ENCODE peak calls at places on chromosome 18, in five cellular contexts. Z, E, O, F and T are unnamed samples.
A peak's percentile ranks its signal among the peaks of the same experiment; 100 is the strongest.

GRCh38 chr18:24814521-24814920 is 354.1 kb downstream of the HRH4 start:
- DNase-seq in F (no peak), Z (no peak), E (no peak), O (no peak), T (no peak)

GRCh38 chr18:45998244-45998643 is 31.1 kb upstream of the EPG5 start:
- DNase-seq in Z (no peak), F (no peak), E (peak; percentile 66), O (no peak), T (no peak)

GRCh38 chr18:23032030-23032582 is 99.0 kb downstream of the RBBP8 start:
- DNase-seq in Z (no peak), F (no peak), O (no peak), E (no peak), T (no peak)

GRCh38 chr18:400466-400865 is 100.0 kb downstream of the COLEC12 start:
- DNase-seq in Z (no peak), O (no peak), E (no peak), F (no peak), T (no peak)

GRCh38 chr18:8478166-8478967 is 130.9 kb upstream of the RAB12 start:
- DNase-seq in Z (peak; percentile 47), O (peak; percentile 65), E (peak; percentile 77), F (no peak), T (peak; percentile 75)

GRCh38 chr18:2979027-2979570 is 33.8 kb downstream of the LPIN2 start:
- DNase-seq in O (no peak), F (no peak), Z (no peak), E (no peak), T (no peak)

GRCh38 chr18:9536354-9537152 is 61.2 kb downstream of the RALBP1 start:
- DNase-seq in F (no peak), E (no peak), O (no peak), Z (no peak), T (no peak)

GRCh38 chr18:57574866-57575265 is 11.6 kb downstream of the FECH start:
- DNase-seq in F (no peak), E (no peak), Z (no peak), O (no peak), T (no peak)

GRCh38 chr18:31116853-31117595 is 14.8 kb upstream of the DSC2 start:
- DNase-seq in O (no peak), Z (no peak), F (no peak), E (no peak), T (no peak)

GRCh38 chr18:24369420-24369819 is 28.2 kb downstream of the OSBPL1A start:
- DNase-seq in O (no peak), F (no peak), E (no peak), Z (no peak), T (no peak)

GRCh38 chr18:5144629-5145028 is 52.4 kb downstream of the AKAIN1 start:
- DNase-seq in E (no peak), F (no peak), O (no peak), Z (no peak), T (no peak)

GRCh38 chr18:11972371-11973174 is 8.7 kb upstream of the IMPA2 start:
- DNase-seq in Z (no peak), F (no peak), E (no peak), O (no peak), T (no peak)

GRCh38 chr18:70194227-70194890 is 11.1 kb downstream of the RTTN start:
- DNase-seq in O (no peak), F (peak; percentile 90), Z (no peak), E (no peak), T (no peak)

GRCh38 chr18:63293930-63294329 is 25.6 kb downstream of the BCL2 start:
- DNase-seq in F (no peak), O (no peak), E (no peak), Z (no peak), T (no peak)

GRCh38 chr18:12579775-12580174 is 78.1 kb downstream of the SPIRE1 start:
- DNase-seq in E (no peak), O (no peak), F (no peak), Z (no peak), T (no peak)

GRCh38 chr18:2979871-2980606 is 32.9 kb downstream of the LPIN2 start:
- DNase-seq in O (no peak), E (no peak), F (no peak), Z (no peak), T (no peak)

GRCh38 chr18:60146220-60146960 is 226.2 kb downstream of the MC4R start:
- DNase-seq in O (no peak), Z (no peak), E (peak; percentile 2), F (no peak), T (no peak)

GRCh38 chr18:46260016-46260878 is 156.1 kb downstream of the HAUS1 start:
- DNase-seq in O (no peak), F (no peak), Z (no peak), E (no peak), T (no peak)

GRCh38 chr18:32389868-32390267 is 80.8 kb downstream of the GAREM1 start:
- DNase-seq in F (no peak), E (no peak), Z (no peak), O (no peak), T (no peak)

GRCh38 chr18:58044370-58045264 is 591 bp downstream of the NEDD4L start:
- DNase-seq in Z (no peak), O (peak; percentile 41), F (no peak), E (peak; percentile 36), T (peak; percentile 45)

GRCh38 chr18:27583466-27583865 is 398.4 kb upstream of the CHST9 start:
- DNase-seq in E (no peak), F (no peak), Z (no peak), O (no peak), T (no peak)

GRCh38 chr18:68797901-68798300 is at the start of gene CCDC102B:
- DNase-seq in F (no peak), E (no peak), O (no peak), Z (no peak), T (no peak)

GRCh38 chr18:5627756-5628511 is 84.1 kb upstream of the EPB41L3 start:
- DNase-seq in O (no peak), Z (no peak), F (no peak), E (no peak), T (no peak)

GRCh38 chr18:7630731-7631442 is 63.8 kb downstream of the PTPRM start:
- DNase-seq in Z (no peak), F (no peak), E (no peak), O (no peak), T (no peak)

GRCh38 chr18:80149667-80150066 is 40.6 kb downstream of the ADNP2 start:
- DNase-seq in Z (no peak), E (no peak), F (no peak), O (no peak), T (no peak)

GRCh38 chr18:80148316-80149199 is 39.5 kb downstream of the ADNP2 start:
- DNase-seq in F (no peak), E (no peak), Z (no peak), O (no peak), T (no peak)

GRCh38 chr18:80145191-80145799 is 36.2 kb downstream of the ADNP2 start:
- DNase-seq in O (no peak), E (no peak), F (no peak), Z (no peak), T (no peak)

GRCh38 chr18:80147037-80147417 is 38.0 kb downstream of the ADNP2 start:
- DNase-seq in Z (no peak), F (no peak), O (no peak), E (no peak), T (no peak)

DNA sequence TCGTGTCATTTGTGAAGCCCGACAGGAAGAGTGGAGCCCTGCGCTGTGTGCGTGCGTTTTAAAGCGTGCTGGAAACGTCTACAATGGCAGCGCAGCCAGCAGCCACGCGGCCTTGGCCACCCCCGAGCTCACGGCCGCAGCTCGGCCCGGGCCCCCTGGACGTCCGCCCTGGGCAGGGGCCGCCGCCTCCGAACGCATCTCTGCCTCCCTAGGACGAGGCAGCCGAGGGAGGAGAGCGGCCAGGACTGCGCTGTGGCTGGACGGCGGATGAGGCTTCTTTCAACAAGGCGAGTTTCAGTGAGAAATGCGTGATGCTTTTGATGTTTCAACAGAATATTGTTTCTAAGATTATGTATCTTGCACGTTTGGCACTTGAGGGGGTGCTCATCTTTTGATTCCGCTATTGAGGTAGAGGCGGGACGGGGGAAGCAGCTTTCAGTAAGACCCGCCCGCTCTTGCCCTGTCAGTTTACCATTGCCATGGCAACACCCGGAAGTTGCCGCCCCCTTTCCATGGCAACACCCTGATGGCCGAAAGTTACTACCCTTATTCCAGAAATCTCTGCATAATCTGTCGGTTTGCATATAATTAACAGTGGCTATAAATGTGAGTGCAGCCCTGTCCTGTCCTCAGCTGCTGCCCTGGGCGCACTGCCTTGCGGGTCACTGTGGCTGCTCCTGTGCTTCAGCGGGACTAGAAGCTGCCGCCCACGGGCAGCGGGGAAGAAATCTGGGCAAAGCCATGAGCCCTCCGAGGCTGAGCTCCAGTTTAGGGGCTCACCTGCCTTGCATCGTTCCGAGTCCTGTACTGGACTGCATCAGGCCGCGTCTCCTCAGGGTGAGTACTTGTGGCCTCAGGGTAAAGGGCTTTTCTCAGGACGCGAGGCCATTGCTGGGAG is 38.6 kb downstream of the ADNP2 start:
- DNase-seq in Z (no peak), E (no peak), O (peak; percentile 60), F (peak; percentile 60), T (peak; percentile 56)
- TF ChIP-seq POLR2A in Z (no peak), E (no peak), O (no peak), F (peak; percentile 77), T (peak; percentile 46)

DNA sequence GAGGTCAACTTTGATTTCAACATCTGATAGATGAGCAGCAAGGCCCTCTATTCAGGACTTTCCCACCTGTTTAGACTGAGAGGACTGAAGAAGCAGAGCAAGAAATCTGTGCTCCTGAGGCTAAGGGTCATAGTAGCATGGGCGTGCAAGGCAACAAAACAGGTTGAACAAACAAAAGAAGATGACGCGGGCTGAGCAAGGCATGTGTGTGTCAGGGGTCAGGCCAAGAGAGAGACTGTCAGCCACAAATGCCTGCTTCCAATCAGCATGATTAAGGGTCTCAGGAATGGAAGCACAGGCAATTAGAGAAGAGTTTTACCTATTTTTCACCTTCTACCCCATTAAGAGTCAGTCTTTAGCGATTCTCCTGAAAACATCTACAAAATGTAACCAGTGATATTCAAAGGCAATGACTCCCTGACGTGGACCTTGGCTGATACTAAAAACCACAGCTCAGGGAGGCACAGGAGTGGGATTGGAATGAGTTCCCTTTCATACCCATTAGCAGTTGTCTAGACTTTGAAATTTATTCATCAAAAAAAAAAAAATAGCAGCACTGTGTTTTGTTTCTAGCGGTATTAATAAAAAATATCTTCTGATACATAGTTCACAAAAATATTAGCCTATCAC is 81.9 kb downstream of the DYNAP start:
- DNase-seq in Z (no peak), F (no peak), O (no peak), E (no peak), T (no peak)
- TF ChIP-seq TAF1 in Z (no peak), F (no peak), O (no peak), E (no peak), T (no peak)

DNA sequence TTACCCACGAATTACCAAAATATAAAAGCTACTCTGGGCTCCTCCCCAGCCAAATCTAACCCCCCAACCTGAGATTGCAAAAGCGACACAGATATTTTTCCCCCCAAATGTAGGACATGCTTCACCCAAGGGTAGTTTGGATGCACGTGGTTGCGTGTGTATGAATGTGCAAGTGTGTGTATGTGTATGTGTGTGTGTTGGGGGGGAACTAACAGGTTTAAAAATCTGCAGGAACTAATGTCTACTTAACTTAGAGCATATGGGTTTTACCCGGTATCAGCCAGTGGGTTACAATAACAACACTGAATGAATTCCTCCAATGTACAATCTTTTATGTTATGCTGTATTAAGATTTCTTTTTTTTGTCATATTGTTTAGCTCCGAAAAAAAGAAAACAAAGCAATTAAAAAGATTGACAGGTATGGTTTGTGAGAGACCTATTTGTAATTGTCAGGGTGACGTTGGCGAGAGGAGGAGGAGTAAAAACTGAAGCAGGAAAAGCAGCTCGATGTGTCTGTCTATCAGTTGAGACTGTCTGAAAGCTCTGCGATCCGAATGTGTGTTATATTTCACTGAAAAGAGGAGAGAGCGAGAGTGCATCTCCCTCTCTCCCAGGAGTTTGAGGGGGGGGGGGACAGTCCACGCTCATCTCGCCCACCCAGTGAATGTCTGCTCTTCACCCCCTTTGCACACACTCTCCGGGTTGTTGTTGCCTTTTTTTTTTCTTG is at the start of gene TSHZ1:
- DNase-seq in F (peak; percentile 59), O (no peak), E (peak; percentile 85), Z (no peak), T (no peak)
- TF ChIP-seq POLR2A in F (peak; percentile 72), O (peak; percentile 72), E (peak; percentile 73), Z (no peak), T (peak; percentile 57)

GRCh38 chr18:40159141-40160017 is 1795.7 kb upstream of the PIK3C3 start:
- DNase-seq in E (peak; percentile 13), F (peak; percentile 1), Z (no peak), O (no peak), T (no peak)
- TF ChIP-seq TAF1 in E (no peak), F (no peak), Z (no peak), O (no peak), T (no peak)